ENCODE peak calls at places on chromosomes 1 and 21, in six cellular contexts. One of them, this sample, is unnamed.

GRCh38 chr1:14924012-14924452 is 229.5 kb upstream of the TMEM51 start:
- DNase-seq in stomach: peak; percentile 75
- DNase-seq in A549: peak; percentile 70
- DNase-seq in prostate gland: peak; percentile 63
- DNase-seq in OCI-LY7: peak; percentile 60
- DNase-seq in psoas muscle: peak; percentile 78
- DNase-seq in this sample: peak; percentile 16

GRCh38 chr21:37435120-37435519 is 68.5 kb downstream of the DYRK1A start:
- DNase-seq in prostate gland: no peak
- DNase-seq in psoas muscle: peak; percentile 32
- DNase-seq in A549: no peak
- DNase-seq in OCI-LY7: no peak
- DNase-seq in stomach: no peak
- DNase-seq in this sample: peak; percentile 97

GRCh38 chr1:85578321-85579295 is 2.0 kb upstream of the CCN1 start:
- DNase-seq in OCI-LY7: no peak
- DNase-seq in A549: no peak
- DNase-seq in prostate gland: no peak
- DNase-seq in psoas muscle: no peak
- DNase-seq in stomach: no peak
- DNase-seq in this sample: peak; percentile 97

GRCh38 chr1:6460349-6461236 is 5.4 kb downstream of the TNFRSF25 start:
- DNase-seq in stomach: peak; percentile 36
- DNase-seq in A549: no peak
- DNase-seq in OCI-LY7: no peak
- DNase-seq in prostate gland: no peak
- DNase-seq in psoas muscle: no peak
- DNase-seq in this sample: no peak

GRCh38 chr1:59290173-59290954 is 6.5 kb upstream of the FGGY start:
- DNase-seq in A549: peak; percentile 13
- DNase-seq in prostate gland: no peak
- DNase-seq in OCI-LY7: peak; percentile 29
- DNase-seq in stomach: peak; percentile 57
- DNase-seq in psoas muscle: peak; percentile 46
- DNase-seq in this sample: no peak

GRCh38 chr1:195828322-195828721 is 779.9 kb downstream of the KCNT2 start:
- DNase-seq in psoas muscle: no peak
- DNase-seq in stomach: no peak
- DNase-seq in A549: no peak
- DNase-seq in prostate gland: no peak
- DNase-seq in OCI-LY7: no peak
- DNase-seq in this sample: no peak

GRCh38 chr21:14533555-14534400 is 12.3 kb downstream of the SAMSN1 start:
- DNase-seq in OCI-LY7: no peak
- DNase-seq in stomach: no peak
- DNase-seq in psoas muscle: no peak
- DNase-seq in prostate gland: no peak
- DNase-seq in A549: peak; percentile 8
- DNase-seq in this sample: peak; percentile 23

GRCh38 chr1:233256191-233256590 is 39.3 kb downstream of the PCNX2 start:
- DNase-seq in A549: no peak
- DNase-seq in stomach: no peak
- DNase-seq in OCI-LY7: no peak
- DNase-seq in prostate gland: no peak
- DNase-seq in psoas muscle: no peak
- DNase-seq in this sample: no peak

GRCh38 chr1:242004751-242005495 is 6.0 kb upstream of the MAP1LC3C start:
- DNase-seq in psoas muscle: no peak
- DNase-seq in stomach: no peak
- DNase-seq in OCI-LY7: no peak
- DNase-seq in A549: no peak
- DNase-seq in prostate gland: no peak
- DNase-seq in this sample: no peak

GRCh38 chr1:245735831-245736530 is 581.2 kb downstream of the KIF26B start:
- DNase-seq in A549: no peak
- DNase-seq in psoas muscle: no peak
- DNase-seq in stomach: no peak
- DNase-seq in prostate gland: no peak
- DNase-seq in OCI-LY7: no peak
- DNase-seq in this sample: no peak

GRCh38 chr1:59877108-59877682 is 49.4 kb downstream of the CYP2J2 start:
- DNase-seq in psoas muscle: no peak
- DNase-seq in stomach: no peak
- DNase-seq in prostate gland: no peak
- DNase-seq in A549: no peak
- DNase-seq in OCI-LY7: no peak
- DNase-seq in this sample: no peak

GRCh38 chr1:231702804-231703203 is 76.2 kb downstream of the DISC1 start:
- DNase-seq in A549: no peak
- DNase-seq in stomach: no peak
- DNase-seq in psoas muscle: no peak
- DNase-seq in OCI-LY7: no peak
- DNase-seq in prostate gland: no peak
- DNase-seq in this sample: no peak

GRCh38 chr21:36450511-36450910 is 29.4 kb downstream of the CLDN14 start:
- DNase-seq in A549: no peak
- DNase-seq in stomach: no peak
- DNase-seq in prostate gland: no peak
- DNase-seq in OCI-LY7: no peak
- DNase-seq in psoas muscle: no peak
- DNase-seq in this sample: no peak

GRCh38 chr21:20258542-20258941 is 739.7 kb upstream of the NCAM2 start:
- DNase-seq in psoas muscle: no peak
- DNase-seq in A549: no peak
- DNase-seq in stomach: no peak
- DNase-seq in prostate gland: no peak
- DNase-seq in OCI-LY7: no peak
- DNase-seq in this sample: no peak

GRCh38 chr21:35044770-35045538 is 4.1 kb downstream of the RUNX1 start:
- DNase-seq in prostate gland: no peak
- DNase-seq in psoas muscle: no peak
- DNase-seq in A549: no peak
- DNase-seq in stomach: no peak
- DNase-seq in OCI-LY7: no peak
- DNase-seq in this sample: no peak

GRCh38 chr1:82225407-82226197 is 424.9 kb downstream of the ADGRL2 start:
- DNase-seq in OCI-LY7: no peak
- DNase-seq in psoas muscle: no peak
- DNase-seq in stomach: no peak
- DNase-seq in prostate gland: no peak
- DNase-seq in A549: no peak
- DNase-seq in this sample: no peak

GRCh38 chr1:119467857-119468666 is 38.9 kb upstream of the HSD3B1 start:
- DNase-seq in stomach: no peak
- DNase-seq in A549: no peak
- DNase-seq in prostate gland: no peak
- DNase-seq in psoas muscle: no peak
- DNase-seq in OCI-LY7: no peak
- DNase-seq in this sample: no peak

GRCh38 chr1:57252597-57253306 is 171.1 kb downstream of the DAB1 start:
- DNase-seq in A549: no peak
- DNase-seq in psoas muscle: no peak
- DNase-seq in stomach: no peak
- DNase-seq in OCI-LY7: no peak
- DNase-seq in prostate gland: no peak
- DNase-seq in this sample: no peak

GRCh38 chr1:193120604-193121166 is 1.1 kb upstream of the CDC73 start:
- DNase-seq in psoas muscle: no peak
- DNase-seq in stomach: no peak
- DNase-seq in A549: no peak
- DNase-seq in prostate gland: no peak
- DNase-seq in OCI-LY7: no peak
- DNase-seq in this sample: no peak

GRCh38 chr1:112172294-112172882 is 182.9 kb upstream of the KCND3 start:
- DNase-seq in A549: no peak
- DNase-seq in OCI-LY7: peak; percentile 7
- DNase-seq in prostate gland: peak; percentile 37
- DNase-seq in psoas muscle: peak; percentile 17
- DNase-seq in stomach: no peak
- DNase-seq in this sample: peak; percentile 2

GRCh38 chr21:32690085-32690484 is 37.7 kb downstream of the SYNJ1 start:
- DNase-seq in psoas muscle: no peak
- DNase-seq in prostate gland: no peak
- DNase-seq in stomach: no peak
- DNase-seq in A549: no peak
- DNase-seq in OCI-LY7: no peak
- DNase-seq in this sample: no peak

GRCh38 chr21:32682696-32683474 is 44.9 kb downstream of the SYNJ1 start:
- DNase-seq in OCI-LY7: no peak
- DNase-seq in psoas muscle: no peak
- DNase-seq in A549: no peak
- DNase-seq in stomach: no peak
- DNase-seq in prostate gland: no peak
- DNase-seq in this sample: no peak

GRCh38 chr21:32693581-32693980 is 34.2 kb downstream of the SYNJ1 start:
- DNase-seq in A549: no peak
- DNase-seq in OCI-LY7: no peak
- DNase-seq in stomach: no peak
- DNase-seq in prostate gland: no peak
- DNase-seq in psoas muscle: no peak
- DNase-seq in this sample: no peak

DNA sequence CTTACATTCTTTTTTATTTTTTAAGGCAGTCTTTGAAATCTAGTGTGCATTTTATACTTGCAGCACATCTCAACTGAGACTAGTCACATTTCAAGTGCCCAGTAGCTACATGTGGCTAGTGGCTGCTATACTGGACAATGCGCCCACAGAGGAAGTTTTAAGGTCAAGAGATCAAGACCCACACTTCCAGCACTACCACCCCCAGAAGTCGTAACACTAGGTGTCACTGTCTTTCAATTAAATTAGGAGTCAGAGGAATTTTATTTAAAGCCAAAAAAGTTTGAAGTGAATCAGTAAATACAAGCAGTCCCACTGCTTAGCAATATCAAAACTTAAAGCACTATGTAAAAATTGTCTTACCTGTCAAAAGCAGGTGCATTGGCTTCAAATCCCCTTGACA is 39.9 kb downstream of the SYNJ1 start:
- DNase-seq in psoas muscle: no peak
- DNase-seq in stomach: no peak
- DNase-seq in OCI-LY7: peak; percentile 11
- DNase-seq in prostate gland: no peak
- DNase-seq in A549: no peak
- DNase-seq in this sample: no peak
- TF ChIP-seq CTCF in psoas muscle: no peak
- TF ChIP-seq CTCF in stomach: no peak
- TF ChIP-seq CTCF in OCI-LY7: peak; percentile 69
- TF ChIP-seq CTCF in prostate gland: no peak
- TF ChIP-seq CTCF in A549: no peak
- TF ChIP-seq CTCF in this sample: no peak

GRCh38 chr1:40381268-40382109 is 8.0 kb downstream of the SMAP2 start:
- DNase-seq in psoas muscle: no peak
- DNase-seq in A549: no peak
- DNase-seq in OCI-LY7: peak; percentile 88
- DNase-seq in stomach: no peak
- DNase-seq in prostate gland: no peak
- DNase-seq in this sample: no peak

GRCh38 chr1:40379785-40380452 is 6.4 kb downstream of the SMAP2 start:
- DNase-seq in stomach: no peak
- DNase-seq in A549: no peak
- DNase-seq in psoas muscle: no peak
- DNase-seq in OCI-LY7: no peak
- DNase-seq in prostate gland: no peak
- DNase-seq in this sample: peak; percentile 24

GRCh38 chr1:40382601-40383000 is 9.1 kb downstream of the SMAP2 start:
- DNase-seq in A549: no peak
- DNase-seq in psoas muscle: no peak
- DNase-seq in prostate gland: no peak
- DNase-seq in stomach: no peak
- DNase-seq in OCI-LY7: no peak
- DNase-seq in this sample: no peak

GRCh38 chr1:40382110-40382464 is 8.6 kb downstream of the SMAP2 start:
- DNase-seq in OCI-LY7: no peak
- DNase-seq in prostate gland: no peak
- DNase-seq in psoas muscle: no peak
- DNase-seq in stomach: no peak
- DNase-seq in A549: no peak
- DNase-seq in this sample: no peak

GRCh38 chr1:40380817-40381216 is 7.3 kb downstream of the SMAP2 start:
- DNase-seq in A549: no peak
- DNase-seq in psoas muscle: no peak
- DNase-seq in stomach: no peak
- DNase-seq in prostate gland: no peak
- DNase-seq in OCI-LY7: no peak
- DNase-seq in this sample: no peak
- H3K4me3 ChIP-seq in A549: no peak overlapping the region
- H3K4me3 ChIP-seq in psoas muscle: no peak overlapping the region
- H3K4me3 ChIP-seq in stomach: no peak overlapping the region
- H3K4me3 ChIP-seq in prostate gland: no peak overlapping the region
- H3K4me3 ChIP-seq in OCI-LY7: peak overlapping the region; percentile 66
- H3K4me3 ChIP-seq in this sample: no peak overlapping the region

GRCh38 chr1:27070390-27071048 is 57.9 kb upstream of the TENT5B start:
- DNase-seq in OCI-LY7: peak; percentile 51
- DNase-seq in prostate gland: no peak
- DNase-seq in A549: no peak
- DNase-seq in psoas muscle: no peak
- DNase-seq in stomach: peak; percentile 61
- DNase-seq in this sample: no peak
- TF ChIP-seq CTCF in OCI-LY7: peak; percentile 37
- TF ChIP-seq CTCF in prostate gland: no peak
- TF ChIP-seq CTCF in A549: no peak
- TF ChIP-seq CTCF in psoas muscle: no peak
- TF ChIP-seq CTCF in stomach: no peak
- TF ChIP-seq CTCF in this sample: no peak

GRCh38 chr1:230577537-230577936 is 64.7 kb upstream of the COG2 start:
- DNase-seq in psoas muscle: no peak
- DNase-seq in stomach: no peak
- DNase-seq in prostate gland: no peak
- DNase-seq in A549: no peak
- DNase-seq in OCI-LY7: no peak
- DNase-seq in this sample: no peak

GRCh38 chr1:230572121-230573083 is 69.9 kb upstream of the COG2 start:
- DNase-seq in psoas muscle: no peak
- DNase-seq in prostate gland: no peak
- DNase-seq in stomach: peak; percentile 42
- DNase-seq in OCI-LY7: no peak
- DNase-seq in A549: no peak
- DNase-seq in this sample: no peak

GRCh38 chr1:230573647-230574046 is 68.6 kb upstream of the COG2 start:
- DNase-seq in psoas muscle: no peak
- DNase-seq in OCI-LY7: peak; percentile 2
- DNase-seq in A549: no peak
- DNase-seq in stomach: no peak
- DNase-seq in prostate gland: no peak
- DNase-seq in this sample: no peak

GRCh38 chr1:230575886-230576477 is 66.3 kb upstream of the COG2 start:
- DNase-seq in A549: no peak
- DNase-seq in psoas muscle: no peak
- DNase-seq in stomach: no peak
- DNase-seq in OCI-LY7: no peak
- DNase-seq in prostate gland: no peak
- DNase-seq in this sample: no peak

DNA sequence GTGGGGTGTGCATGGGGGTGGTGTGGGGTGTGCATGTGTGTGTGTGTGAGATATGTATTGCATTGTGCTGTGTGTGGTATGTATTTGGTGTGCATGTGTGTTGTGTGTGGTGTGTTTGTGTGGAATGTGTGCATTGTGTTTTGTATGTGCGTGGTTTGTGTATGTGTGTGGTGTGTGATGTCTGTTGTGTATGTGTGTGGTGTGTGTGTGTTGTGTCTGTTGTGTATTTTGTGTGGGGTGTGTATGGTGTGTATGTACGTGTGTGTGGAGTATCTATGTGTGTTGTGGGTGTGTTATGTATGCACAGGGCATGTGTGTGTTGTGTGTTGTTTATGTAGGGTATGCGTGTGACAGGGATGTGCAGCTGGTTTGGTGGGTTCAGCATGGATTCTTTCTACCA is 67.8 kb upstream of the COG2 start:
- DNase-seq in psoas muscle: no peak
- DNase-seq in prostate gland: no peak
- DNase-seq in A549: no peak
- DNase-seq in OCI-LY7: no peak
- DNase-seq in stomach: no peak
- DNase-seq in this sample: no peak
- H3K4me3 ChIP-seq in psoas muscle: no peak overlapping the region
- H3K4me3 ChIP-seq in prostate gland: no peak overlapping the region
- H3K4me3 ChIP-seq in A549: no peak overlapping the region
- H3K4me3 ChIP-seq in OCI-LY7: no peak overlapping the region
- H3K4me3 ChIP-seq in stomach: no peak overlapping the region
- H3K4me3 ChIP-seq in this sample: no peak overlapping the region

This sample was measured in astrocyte of the cerebellum.